ENCODE peak calls at places on chromosomes 5 and 9, in nine cellular contexts. One of them, this sample, is unnamed.

GRCh38 chr9:16150501-16150900 is 597.7 kb downstream of the CCDC171 start:
- DNase-seq in right atrium auricular region: no peak
- DNase-seq in Peyer's patch: no peak
- DNase-seq in tibial artery: no peak
- DNase-seq in DND-41: no peak
- DNase-seq in mesendoderm: no peak
- DNase-seq in lung: no peak
- DNase-seq in CD8-positive, alpha-beta T cell: no peak
- DNase-seq in CD8-positive, alpha-beta memory T cell: no peak
- DNase-seq in this sample: no peak

GRCh38 chr9:123020796-123021195 is 12.7 kb upstream of the GPR21 start:
- DNase-seq in right atrium auricular region: no peak
- DNase-seq in Peyer's patch: no peak
- DNase-seq in tibial artery: no peak
- DNase-seq in DND-41: no peak
- DNase-seq in mesendoderm: no peak
- DNase-seq in lung: no peak
- DNase-seq in CD8-positive, alpha-beta T cell: no peak
- DNase-seq in CD8-positive, alpha-beta memory T cell: no peak
- DNase-seq in this sample: no peak

GRCh38 chr5:151739939-151740335 is 18.5 kb downstream of the ATOX1 start:
- DNase-seq in right atrium auricular region: no peak
- DNase-seq in Peyer's patch: no peak
- DNase-seq in tibial artery: no peak
- DNase-seq in DND-41: no peak
- DNase-seq in mesendoderm: peak; percentile 98
- DNase-seq in lung: no peak
- DNase-seq in CD8-positive, alpha-beta T cell: no peak
- DNase-seq in CD8-positive, alpha-beta memory T cell: no peak
- DNase-seq in this sample: no peak

GRCh38 chr5:142841511-142842255 is 71.5 kb downstream of the ARHGAP26 start:
- DNase-seq in right atrium auricular region: peak; percentile 86
- DNase-seq in Peyer's patch: no peak
- DNase-seq in tibial artery: peak; percentile 75
- DNase-seq in DND-41: no peak
- DNase-seq in mesendoderm: peak; percentile 93
- DNase-seq in lung: no peak
- DNase-seq in CD8-positive, alpha-beta T cell: no peak
- DNase-seq in CD8-positive, alpha-beta memory T cell: no peak
- DNase-seq in this sample: peak; percentile 58

GRCh38 chr5:148457183-148457620 is 73.4 kb downstream of the FBXO38 start:
- DNase-seq in right atrium auricular region: no peak
- DNase-seq in Peyer's patch: no peak
- DNase-seq in tibial artery: no peak
- DNase-seq in DND-41: peak; percentile 29
- DNase-seq in mesendoderm: peak; percentile 83
- DNase-seq in lung: no peak
- DNase-seq in CD8-positive, alpha-beta T cell: no peak
- DNase-seq in CD8-positive, alpha-beta memory T cell: peak; percentile 1
- DNase-seq in this sample: no peak

GRCh38 chr9:131608469-131609115 is 63.3 kb downstream of the PRRT1B start:
- DNase-seq in right atrium auricular region: peak; percentile 81
- DNase-seq in Peyer's patch: no peak
- DNase-seq in tibial artery: peak; percentile 71
- DNase-seq in DND-41: no peak
- DNase-seq in mesendoderm: peak; percentile 98
- DNase-seq in lung: peak; percentile 69
- DNase-seq in CD8-positive, alpha-beta T cell: no peak
- DNase-seq in CD8-positive, alpha-beta memory T cell: no peak
- DNase-seq in this sample: peak; percentile 66

GRCh38 chr9:109846781-109847180 is 66.8 kb downstream of the PALM2AKAP2 start:
- DNase-seq in right atrium auricular region: no peak
- DNase-seq in Peyer's patch: no peak
- DNase-seq in tibial artery: no peak
- DNase-seq in DND-41: no peak
- DNase-seq in mesendoderm: no peak
- DNase-seq in lung: no peak
- DNase-seq in CD8-positive, alpha-beta T cell: no peak
- DNase-seq in CD8-positive, alpha-beta memory T cell: no peak
- DNase-seq in this sample: no peak

GRCh38 chr5:74822288-74822687 is 43.9 kb downstream of the FAM169A start:
- DNase-seq in right atrium auricular region: no peak
- DNase-seq in Peyer's patch: no peak
- DNase-seq in tibial artery: no peak
- DNase-seq in DND-41: no peak
- DNase-seq in mesendoderm: no peak
- DNase-seq in lung: no peak
- DNase-seq in CD8-positive, alpha-beta T cell: no peak
- DNase-seq in CD8-positive, alpha-beta memory T cell: no peak
- DNase-seq in this sample: no peak

GRCh38 chr5:76199321-76200318 is 116.4 kb downstream of the SV2C start:
- DNase-seq in right atrium auricular region: no peak
- DNase-seq in Peyer's patch: no peak
- DNase-seq in tibial artery: no peak
- DNase-seq in DND-41: no peak
- DNase-seq in mesendoderm: peak; percentile 30
- DNase-seq in lung: no peak
- DNase-seq in CD8-positive, alpha-beta T cell: no peak
- DNase-seq in CD8-positive, alpha-beta memory T cell: no peak
- DNase-seq in this sample: no peak

GRCh38 chr9:1051286-1052118 is 1.3 kb downstream of the DMRT2 start:
- DNase-seq in right atrium auricular region: no peak
- DNase-seq in Peyer's patch: no peak
- DNase-seq in tibial artery: no peak
- DNase-seq in DND-41: no peak
- DNase-seq in mesendoderm: peak; percentile 82
- DNase-seq in lung: no peak
- DNase-seq in CD8-positive, alpha-beta T cell: no peak
- DNase-seq in CD8-positive, alpha-beta memory T cell: no peak
- DNase-seq in this sample: peak; percentile 83

GRCh38 chr5:131357739-131358561 is 94.1 kb downstream of the CDC42SE2 start:
- DNase-seq in right atrium auricular region: no peak
- DNase-seq in Peyer's patch: no peak
- DNase-seq in tibial artery: no peak
- DNase-seq in DND-41: no peak
- DNase-seq in mesendoderm: no peak
- DNase-seq in lung: no peak
- DNase-seq in CD8-positive, alpha-beta T cell: no peak
- DNase-seq in CD8-positive, alpha-beta memory T cell: no peak
- DNase-seq in this sample: no peak

GRCh38 chr9:123761905-123762605 is 167.9 kb downstream of the DENND1A start:
- DNase-seq in right atrium auricular region: no peak
- DNase-seq in Peyer's patch: no peak
- DNase-seq in tibial artery: no peak
- DNase-seq in DND-41: no peak
- DNase-seq in mesendoderm: peak; percentile 47
- DNase-seq in lung: no peak
- DNase-seq in CD8-positive, alpha-beta T cell: no peak
- DNase-seq in CD8-positive, alpha-beta memory T cell: no peak
- DNase-seq in this sample: no peak

GRCh38 chr5:80036621-80037020 is 1.5 kb downstream of the THBS4 start:
- DNase-seq in right atrium auricular region: no peak
- DNase-seq in Peyer's patch: no peak
- DNase-seq in tibial artery: no peak
- DNase-seq in DND-41: no peak
- DNase-seq in mesendoderm: no peak
- DNase-seq in lung: no peak
- DNase-seq in CD8-positive, alpha-beta T cell: no peak
- DNase-seq in CD8-positive, alpha-beta memory T cell: no peak
- DNase-seq in this sample: no peak

GRCh38 chr9:116837038-116837998 is 150.2 kb downstream of the TRIM32 start:
- DNase-seq in right atrium auricular region: no peak
- DNase-seq in Peyer's patch: no peak
- DNase-seq in tibial artery: no peak
- DNase-seq in DND-41: no peak
- DNase-seq in mesendoderm: peak; percentile 71
- DNase-seq in lung: no peak
- DNase-seq in CD8-positive, alpha-beta T cell: no peak
- DNase-seq in CD8-positive, alpha-beta memory T cell: no peak
- DNase-seq in this sample: no peak

GRCh38 chr5:83184534-83184933 is 107.2 kb downstream of the XRCC4 start:
- DNase-seq in right atrium auricular region: no peak
- DNase-seq in Peyer's patch: no peak
- DNase-seq in tibial artery: no peak
- DNase-seq in DND-41: no peak
- DNase-seq in mesendoderm: no peak
- DNase-seq in lung: no peak
- DNase-seq in CD8-positive, alpha-beta T cell: no peak
- DNase-seq in CD8-positive, alpha-beta memory T cell: no peak
- DNase-seq in this sample: no peak

GRCh38 chr5:35185518-35185917 is 44.8 kb downstream of the PRLR start:
- DNase-seq in right atrium auricular region: no peak
- DNase-seq in Peyer's patch: no peak
- DNase-seq in tibial artery: no peak
- DNase-seq in DND-41: no peak
- DNase-seq in mesendoderm: no peak
- DNase-seq in lung: no peak
- DNase-seq in CD8-positive, alpha-beta T cell: no peak
- DNase-seq in CD8-positive, alpha-beta memory T cell: no peak
- DNase-seq in this sample: no peak

GRCh38 chr5:17343675-17344074 is 126.2 kb downstream of the BASP1 start:
- DNase-seq in right atrium auricular region: no peak
- DNase-seq in Peyer's patch: no peak
- DNase-seq in tibial artery: no peak
- DNase-seq in DND-41: no peak
- DNase-seq in mesendoderm: peak; percentile 19
- DNase-seq in lung: no peak
- DNase-seq in CD8-positive, alpha-beta T cell: no peak
- DNase-seq in CD8-positive, alpha-beta memory T cell: no peak
- DNase-seq in this sample: no peak

GRCh38 chr5:67089200-67089725 is 107.3 kb downstream of the CD180 start:
- DNase-seq in right atrium auricular region: no peak
- DNase-seq in Peyer's patch: no peak
- DNase-seq in tibial artery: no peak
- DNase-seq in DND-41: no peak
- DNase-seq in mesendoderm: no peak
- DNase-seq in lung: no peak
- DNase-seq in CD8-positive, alpha-beta T cell: no peak
- DNase-seq in CD8-positive, alpha-beta memory T cell: no peak
- DNase-seq in this sample: peak; percentile 13

GRCh38 chr5:55694152-55694830 is 17.8 kb downstream of the SLC38A9 start:
- DNase-seq in right atrium auricular region: no peak
- DNase-seq in Peyer's patch: no peak
- DNase-seq in tibial artery: no peak
- DNase-seq in DND-41: no peak
- DNase-seq in mesendoderm: peak; percentile 80
- DNase-seq in lung: no peak
- DNase-seq in CD8-positive, alpha-beta T cell: no peak
- DNase-seq in CD8-positive, alpha-beta memory T cell: no peak
- DNase-seq in this sample: no peak

GRCh38 chr5:157915638-157916037 is 56.7 kb upstream of the CLINT1 start:
- DNase-seq in right atrium auricular region: peak; percentile 87
- DNase-seq in Peyer's patch: no peak
- DNase-seq in tibial artery: peak; percentile 72
- DNase-seq in DND-41: no peak
- DNase-seq in mesendoderm: no peak
- DNase-seq in lung: peak; percentile 93
- DNase-seq in CD8-positive, alpha-beta T cell: no peak
- DNase-seq in CD8-positive, alpha-beta memory T cell: no peak
- DNase-seq in this sample: peak; percentile 81

DNA sequence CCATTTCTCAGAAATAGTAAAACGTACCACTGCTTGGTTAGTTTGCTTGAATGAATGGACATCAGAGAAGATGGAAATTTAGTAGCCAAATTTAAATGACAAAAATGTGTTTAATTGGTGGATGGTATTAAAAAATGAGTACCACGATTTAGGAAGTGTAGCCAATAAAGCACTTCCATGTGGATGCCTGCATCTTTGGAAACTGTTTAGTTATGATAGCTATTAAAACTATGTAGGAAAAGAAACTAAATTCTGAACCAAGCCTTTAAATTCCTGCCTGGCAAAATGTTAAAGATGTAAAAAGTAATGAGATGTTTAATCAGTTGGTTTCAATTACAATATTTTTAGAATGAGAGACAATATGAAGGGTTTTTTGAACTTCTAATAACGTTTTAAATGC is 94.8 kb downstream of the NUDT12 start:
- DNase-seq in right atrium auricular region: no peak
- DNase-seq in Peyer's patch: no peak
- DNase-seq in tibial artery: no peak
- DNase-seq in DND-41: no peak
- DNase-seq in mesendoderm: no peak
- DNase-seq in lung: no peak
- DNase-seq in CD8-positive, alpha-beta T cell: no peak
- DNase-seq in CD8-positive, alpha-beta memory T cell: no peak
- DNase-seq in this sample: no peak
- H3K4me1 ChIP-seq in right atrium auricular region: no peaks in the 10 kb centered on the region
- H3K4me1 ChIP-seq in Peyer's patch: no peaks in the 10 kb centered on the region
- H3K4me1 ChIP-seq in tibial artery: no peaks in the 10 kb centered on the region
- H3K4me1 ChIP-seq in DND-41: no peaks in the 10 kb centered on the region
- H3K4me1 ChIP-seq in mesendoderm: no peaks in the 10 kb centered on the region
- H3K4me1 ChIP-seq in lung: no peaks in the 10 kb centered on the region
- H3K4me1 ChIP-seq in CD8-positive, alpha-beta T cell: no peaks in the 10 kb centered on the region
- H3K4me1 ChIP-seq in CD8-positive, alpha-beta memory T cell: no peaks in the 10 kb centered on the region
- H3K4me1 ChIP-seq in this sample: peaks cover 29% of the 10 kb centered on the region

GRCh38 chr9:69204869-69205268 is 30.8 kb downstream of the TJP2 start:
- DNase-seq in right atrium auricular region: peak; percentile 87
- DNase-seq in Peyer's patch: no peak
- DNase-seq in tibial artery: peak; percentile 64
- DNase-seq in DND-41: no peak
- DNase-seq in mesendoderm: peak; percentile 49
- DNase-seq in lung: peak; percentile 31
- DNase-seq in CD8-positive, alpha-beta T cell: no peak
- DNase-seq in CD8-positive, alpha-beta memory T cell: no peak
- DNase-seq in this sample: peak; percentile 23
- H3K4me3 ChIP-seq in right atrium auricular region: no peak overlapping the region
- H3K4me3 ChIP-seq in Peyer's patch: no peak overlapping the region
- H3K4me3 ChIP-seq in tibial artery: no peak overlapping the region
- H3K4me3 ChIP-seq in DND-41: no peak overlapping the region
- H3K4me3 ChIP-seq in mesendoderm: no peak overlapping the region
- H3K4me3 ChIP-seq in lung: no peak overlapping the region
- H3K4me3 ChIP-seq in CD8-positive, alpha-beta T cell: no peak overlapping the region
- H3K4me3 ChIP-seq in CD8-positive, alpha-beta memory T cell: no peak overlapping the region
- H3K4me3 ChIP-seq in this sample: no peak overlapping the region

DNA sequence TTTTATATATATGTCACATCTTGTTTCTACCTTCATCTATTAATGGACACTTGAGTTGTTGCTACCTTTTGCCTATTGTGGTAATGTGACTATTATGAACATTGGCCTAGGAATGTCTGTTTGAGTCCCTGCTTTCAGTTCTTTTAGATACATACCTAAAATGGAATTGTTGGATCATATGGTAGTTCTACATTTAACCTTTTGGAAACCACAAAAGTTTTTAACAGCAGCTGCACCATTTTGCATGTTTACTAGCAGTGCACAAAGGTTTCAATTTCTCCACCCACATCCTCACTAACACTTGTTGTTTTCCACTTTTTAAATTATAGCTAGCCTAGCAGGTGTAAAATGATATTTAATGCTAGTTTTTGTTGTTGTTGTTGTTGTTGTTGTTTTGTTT is 88.4 kb downstream of the GALNT10 start:
- DNase-seq in right atrium auricular region: no peak
- DNase-seq in Peyer's patch: no peak
- DNase-seq in tibial artery: no peak
- DNase-seq in DND-41: no peak
- DNase-seq in mesendoderm: no peak
- DNase-seq in lung: no peak
- DNase-seq in CD8-positive, alpha-beta T cell: no peak
- DNase-seq in CD8-positive, alpha-beta memory T cell: no peak
- DNase-seq in this sample: no peak
- H3K4me1 ChIP-seq in right atrium auricular region: no peaks in the 10 kb centered on the region
- H3K4me1 ChIP-seq in Peyer's patch: no peaks in the 10 kb centered on the region
- H3K4me1 ChIP-seq in tibial artery: no peaks in the 10 kb centered on the region
- H3K4me1 ChIP-seq in DND-41: no peaks in the 10 kb centered on the region
- H3K4me1 ChIP-seq in mesendoderm: peaks cover 2% of the 10 kb centered on the region
- H3K4me1 ChIP-seq in lung: peaks cover 3% of the 10 kb centered on the region
- H3K4me1 ChIP-seq in CD8-positive, alpha-beta T cell: no peaks in the 10 kb centered on the region
- H3K4me1 ChIP-seq in CD8-positive, alpha-beta memory T cell: peaks cover 1% of the 10 kb centered on the region
- H3K4me1 ChIP-seq in this sample: peaks cover 6% of the 10 kb centered on the region

GRCh38 chr5:149767278-149767550 is 37.1 kb downstream of the PPARGC1B start:
- DNase-seq in right atrium auricular region: no peak
- DNase-seq in Peyer's patch: no peak
- DNase-seq in tibial artery: no peak
- DNase-seq in DND-41: no peak
- DNase-seq in mesendoderm: no peak
- DNase-seq in lung: no peak
- DNase-seq in CD8-positive, alpha-beta T cell: no peak
- DNase-seq in CD8-positive, alpha-beta memory T cell: no peak
- DNase-seq in this sample: no peak
- H3K4me3 ChIP-seq in right atrium auricular region: no peak overlapping the region
- H3K4me3 ChIP-seq in Peyer's patch: no peak overlapping the region
- H3K4me3 ChIP-seq in tibial artery: no peak overlapping the region
- H3K4me3 ChIP-seq in DND-41: no peak overlapping the region
- H3K4me3 ChIP-seq in mesendoderm: no peak overlapping the region
- H3K4me3 ChIP-seq in lung: no peak overlapping the region
- H3K4me3 ChIP-seq in CD8-positive, alpha-beta T cell: no peak overlapping the region
- H3K4me3 ChIP-seq in CD8-positive, alpha-beta memory T cell: no peak overlapping the region
- H3K4me3 ChIP-seq in this sample: no peak overlapping the region